ENCODE peak calls at places on chromosomes 2 and 18, in four cellular contexts. M is mesenchymal stem cell, F is small intestine, P is fibroblast of mammary gland. H is an unnamed sample.

GRCh38 chr2:202339052-202339870 is 36.9 kb upstream of the BMPR2 start:
- DNase-seq in M (peak; percentile 42), F (peak; percentile 34), P (peak; percentile 57), H (peak; percentile 51)

GRCh38 chr2:57490746-57491145 is 555.9 kb upstream of the VRK2 start:
- DNase-seq in M (no peak), F (no peak), P (peak; percentile 6), H (no peak)

GRCh38 chr2:38740851-38741541 is 10.2 kb downstream of the SRSF7 start:
- DNase-seq in M (peak; percentile 67), F (peak; percentile 56), P (peak; percentile 59), H (no peak)

GRCh38 chr2:241755166-241755565 is 20.7 kb downstream of the D2HGDH start:
- DNase-seq in M (no peak), F (no peak), P (no peak), H (no peak)

GRCh38 chr18:63951302-63951705 is 2.2 kb downstream of the HMSD start:
- DNase-seq in M (peak; percentile 50), F (no peak), P (peak; percentile 52), H (no peak)

GRCh38 chr2:216590780-216591179 is 42.4 kb upstream of the IGFBP2 start:
- DNase-seq in M (peak; percentile 28), F (no peak), P (peak; percentile 56), H (no peak)

GRCh38 chr2:241562269-241562891 is 3.8 kb downstream of the BOK start:
- DNase-seq in M (no peak), F (no peak), P (no peak), H (no peak)

GRCh38 chr2:46135936-46136335 is 161.3 kb upstream of the EPAS1 start:
- DNase-seq in M (peak; percentile 74), F (no peak), P (no peak), H (no peak)

GRCh38 chr2:230715201-230715600 is 2.6 kb downstream of the CAB39 start:
- DNase-seq in M (no peak), F (no peak), P (peak; percentile 46), H (no peak)

GRCh38 chr18:2907459-2908145 is 60.8 kb downstream of the EMILIN2 start:
- DNase-seq in M (no peak), F (no peak), P (no peak), H (no peak)

GRCh38 chr2:234496835-234497591 is at the start of gene ARL4C:
- DNase-seq in M (peak; percentile 82), F (peak; percentile 53), P (peak; percentile 31), H (peak; percentile 41)

GRCh38 chr2:79638410-79638809 is 125.6 kb downstream of the CTNNA2 start:
- DNase-seq in M (no peak), F (no peak), P (no peak), H (no peak)

GRCh38 chr2:226790006-226790405 is 9.6 kb downstream of the IRS1 start:
- DNase-seq in M (peak; percentile 53), F (no peak), P (no peak), H (no peak)

GRCh38 chr2:96554293-96555145 is 18.0 kb downstream of the ARID5A start:
- DNase-seq in M (peak; percentile 55), F (peak; percentile 54), P (peak; percentile 53), H (no peak)

GRCh38 chr2:207225773-207226172 is 60.0 kb upstream of the KLF7 start:
- DNase-seq in M (no peak), F (no peak), P (no peak), H (no peak)

GRCh38 chr2:198657520-198658121 is 800.1 kb downstream of the SATB2 start:
- DNase-seq in M (peak; percentile 16), F (peak; percentile 31), P (peak; percentile 17), H (no peak)

GRCh38 chr2:183898641-183899040 is 699.7 kb upstream of the ZNF804A start:
- DNase-seq in M (no peak), F (no peak), P (no peak), H (no peak)

GRCh38 chr2:100196786-100197494 is 54.5 kb upstream of the AFF3 start:
- DNase-seq in M (peak; percentile 29), F (no peak), P (no peak), H (no peak)

GRCh38 chr2:148888003-148888501 is 13.0 kb downstream of the KIF5C start:
- DNase-seq in M (no peak), F (no peak), P (no peak), H (no peak)

GRCh38 chr2:29130295-29130694 is 15.1 kb downstream of the CLIP4 start:
- DNase-seq in M (peak; percentile 84), F (peak; percentile 18), P (peak; percentile 85), H (peak; percentile 65)

GRCh38 chr2:135951071-135951583 is 34.3 kb downstream of the DARS1 start:
- DNase-seq in M (no peak), F (no peak), P (no peak), H (no peak)

GRCh38 chr2:149885468-149885867 is 297.9 kb upstream of the MMADHC start:
- DNase-seq in M (no peak), F (peak; percentile 8), P (no peak), H (peak; percentile 18)

GRCh38 chr18:79548077-79548450 is 131.5 kb upstream of the CTDP1 start:
- DNase-seq in M (no peak), F (no peak), P (no peak), H (no peak)

GRCh38 chr2:84643991-84644390 is 127.7 kb downstream of the DNAH6 start:
- DNase-seq in M (no peak), F (no peak), P (no peak), H (no peak)

GRCh38 chr2:142082363-142082762 is 48.5 kb downstream of the LRP1B start:
- DNase-seq in M (no peak), F (no peak), P (no peak), H (no peak)

GRCh38 chr2:20447437-20448245 is 767 bp downstream of the RHOB start:
- DNase-seq in M (peak; percentile 54), F (peak; percentile 44), P (peak; percentile 41), H (no peak)

GRCh38 chr2:209476367-209477191 is 52.7 kb downstream of the MAP2 start:
- DNase-seq in M (peak; percentile 34), F (no peak), P (peak; percentile 79), H (peak; percentile 86)

GRCh38 chr18:78995740-78996395 is 16.2 kb downstream of the SALL3 start:
- DNase-seq in M (no peak), F (no peak), P (no peak), H (no peak)

GRCh38 chr18:63005306-63005705 is 290.0 kb downstream of the PHLPP1 start:
- DNase-seq in M (no peak), F (no peak), P (no peak), H (no peak)

GRCh38 chr2:74481961-74482800 is 617 bp downstream of the CCDC142 start:
- DNase-seq in M (peak; percentile 37), F (peak; percentile 45), P (no peak), H (no peak)

GRCh38 chr2:195199864-195200263 is 457.2 kb upstream of the SLC39A10 start:
- DNase-seq in M (no peak), F (no peak), P (no peak), H (no peak)
- H3K4me3 ChIP-seq in M (no peak overlapping the region), F (no peak overlapping the region), P (no peak overlapping the region), H (no peak overlapping the region)

GRCh38 chr2:224036731-224037376 is 2.2 kb downstream of the SERPINE2 start:
- DNase-seq in M (peak; percentile 29), F (no peak), P (peak; percentile 10), H (no peak)
- H3K4me3 ChIP-seq in M (peak overlapping the region; percentile 87), F (no peak overlapping the region), P (peak overlapping the region; percentile 85), H (no peak overlapping the region)

GRCh38 chr2:218002103-218002502 is 692 bp downstream of the TNS1 start:
- DNase-seq in M (no peak), F (no peak), P (no peak), H (no peak)

GRCh38 chr2:218003265-218003950 is 613 bp upstream of the TNS1 start:
- DNase-seq in M (no peak), F (no peak), P (peak; percentile 89), H (peak; percentile 59)

GRCh38 chr2:218000137-218000536 is 2.7 kb downstream of the TNS1 start:
- DNase-seq in M (peak; percentile 71), F (no peak), P (peak; percentile 96), H (peak; percentile 73)

GRCh38 chr2:218002792-218003191 is at the start of gene TNS1:
- DNase-seq in M (no peak), F (no peak), P (peak; percentile 76), H (no peak)

DNA sequence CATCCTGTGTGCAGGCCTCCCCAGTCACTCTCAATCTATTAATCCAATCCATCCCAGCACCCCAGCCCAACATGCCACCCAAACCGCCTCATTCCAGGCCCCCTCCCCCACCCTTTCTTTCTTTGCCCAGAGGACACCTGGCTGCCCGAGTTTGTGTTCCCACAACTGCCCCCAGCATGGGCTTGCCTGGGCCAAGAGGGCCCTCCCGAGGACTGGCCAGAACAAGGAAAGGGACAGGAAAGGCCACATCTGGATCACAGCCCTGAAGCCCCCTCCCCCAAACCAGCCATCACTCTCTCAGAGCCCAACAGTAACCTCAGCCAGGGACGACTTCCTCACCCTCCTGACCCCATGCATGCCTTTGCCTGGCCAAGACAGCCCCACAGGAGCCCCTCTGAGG is 1.2 kb downstream of the TNS1 start:
- DNase-seq in M (no peak), F (no peak), P (no peak), H (no peak)
- H3K4me3 ChIP-seq in M (peak overlapping the region; percentile 94), F (no peak overlapping the region), P (peak overlapping the region; percentile 79), H (peak overlapping the region; percentile 76)

DNA sequence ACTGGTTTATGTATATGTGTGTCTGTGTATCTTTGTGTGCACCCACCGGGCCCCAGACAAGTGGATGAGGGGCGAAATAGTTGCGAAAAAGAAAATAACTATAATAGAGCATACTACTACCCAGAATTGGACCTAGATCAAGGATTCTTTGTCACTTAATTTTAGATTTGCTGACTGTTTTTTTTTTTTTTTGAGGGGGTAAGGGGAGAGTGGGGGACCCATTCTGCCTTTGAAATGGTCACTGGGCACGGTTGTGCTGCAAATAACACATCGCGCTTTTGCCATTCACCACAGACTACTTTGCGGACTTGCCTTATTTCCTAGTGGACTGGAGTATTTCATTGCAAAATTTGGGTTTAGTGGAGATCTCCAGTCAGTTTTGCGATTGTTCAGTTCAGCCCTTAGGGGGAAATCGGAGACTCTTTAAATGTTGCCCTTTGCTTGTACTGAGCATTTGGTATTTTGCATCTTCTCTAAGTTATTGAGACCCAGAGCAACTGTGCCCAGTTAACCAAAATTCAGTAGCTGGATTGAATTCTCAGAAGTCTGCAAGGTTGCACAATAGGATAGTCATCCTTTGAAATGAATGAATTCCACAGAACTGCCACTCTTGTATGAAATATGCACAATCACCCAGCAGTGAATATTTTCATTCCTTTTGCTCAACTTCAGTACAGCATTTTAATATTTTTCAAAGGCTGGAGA is 2.8 kb downstream of the TRIB2 start:
- DNase-seq in M (peak; percentile 52), F (no peak), P (peak; percentile 86), H (no peak)
- H3K4me3 ChIP-seq in M (peak overlapping the region; percentile 94), F (peak overlapping the region; percentile 59), P (peak overlapping the region; percentile 90), H (peak overlapping the region; percentile 90)